ENCODE peak calls at places on chromosomes 4 and X, in four cellular contexts. H is effector memory CD4-positive, alpha-beta T cell; V is cardiac muscle cell; P is IMR-90. T is an unnamed sample. For H3K4me1, the result is how much of the 10 kb centered on the place peaks cover.

GRCh38 chrX:123340691-123341090 is 156.6 kb downstream of the GRIA3 start:
- DNase-seq in P (no peak), V (no peak), H (no peak), T (peak)

GRCh38 chr4:173537628-173538147 is 7.7 kb upstream of the HAND2 start:
- DNase-seq in V (no peak), P (no peak), H (no peak), T (no peak)

GRCh38 chrX:74545880-74546279 is 68.5 kb downstream of the RLIM start:
- DNase-seq in H (no peak), P (no peak), V (no peak), T (no peak)

GRCh38 chrX:72273718-72274117 is 3.3 kb downstream of the RPS4X start:
- DNase-seq in H (peak), V (no peak), P (no peak), T (no peak)

GRCh38 chr4:12881945-12882589 is 602.1 kb downstream of the RAB28 start:
- DNase-seq in P (no peak), H (no peak), V (no peak), T (no peak)

GRCh38 chr4:21476753-21477152 is 471.8 kb downstream of the KCNIP4 start:
- DNase-seq in P (no peak), V (peak), H (no peak), T (no peak)

GRCh38 chr4:74501579-74501978 is 56.6 kb downstream of the AREG start:
- DNase-seq in H (no peak), V (peak), P (peak), T (no peak)

GRCh38 chr4:109816082-109816442 is 500 bp downstream of the GAR1 start:
- DNase-seq in V (no peak), P (no peak), H (peak), T (peak)

GRCh38 chr4:89438102-89438831 is 130.7 kb upstream of the GPRIN3 start:
- DNase-seq in H (peak), V (peak), P (peak), T (no peak)

GRCh38 chr4:2792711-2793577 is at the start of gene SH3BP2:
- DNase-seq in V (peak), H (peak), P (peak), T (peak)

GRCh38 chrX:37787353-37787869 is 7.6 kb downstream of the CYBB start:
- DNase-seq in P (no peak), V (no peak), H (no peak), T (no peak)

GRCh38 chr4:55588160-55588559 is 3.9 kb downstream of the PDCL2 start:
- DNase-seq in V (no peak), H (no peak), P (no peak), T (no peak)

GRCh38 chr4:89496851-89497250 is 189.3 kb upstream of the GPRIN3 start:
- DNase-seq in V (peak), P (peak), H (no peak), T (no peak)

GRCh38 chr4:138915725-138916124 is 99.9 kb upstream of the NOCT start:
- DNase-seq in V (no peak), P (no peak), H (no peak), T (no peak)

GRCh38 chr4:81052119-81053068 is 21.9 kb downstream of the BMP3 start:
- DNase-seq in P (peak), V (peak), H (no peak), T (peak)

GRCh38 chr4:128384091-128384520 is 96.5 kb upstream of the PGRMC2 start:
- DNase-seq in H (no peak), V (peak), P (peak), T (no peak)

GRCh38 chr4:77022581-77023133 is 53.1 kb downstream of the CCNI start:
- DNase-seq in V (peak), H (no peak), P (peak), T (no peak)

GRCh38 chr4:46922205-46922604 is 13.2 kb upstream of the COX7B2 start:
- DNase-seq in V (no peak), P (peak), H (no peak), T (no peak)

GRCh38 chr4:124713213-124713592 is 671 bp upstream of the ANKRD50 start:
- DNase-seq in P (peak), V (peak), H (no peak), T (peak)

GRCh38 chrX:48957477-48957826 is at the start of gene OTUD5:
- DNase-seq in V (no peak), P (no peak), H (peak), T (no peak)

GRCh38 chr4:128155231-128155855 is 94.2 kb downstream of the LARP1B start:
- DNase-seq in P (no peak), H (no peak), V (no peak), T (peak)

GRCh38 chr4:43251760-43252317 is 359.3 kb downstream of the GRXCR1 start:
- DNase-seq in V (no peak), H (no peak), P (peak), T (no peak)

GRCh38 chrX:9668537-9668936 is 97.1 kb downstream of the GPR143 start:
- DNase-seq in P (peak), H (no peak), V (peak), T (no peak)

GRCh38 chr4:72604324-72604723 is 35.3 kb upstream of the ADAMTS3 start:
- DNase-seq in H (no peak), P (no peak), V (peak), T (peak)

GRCh38 chr4:13541720-13542576 is 2.4 kb downstream of the NKX3-2 start:
- DNase-seq in P (no peak), V (no peak), H (no peak), T (no peak)

GRCh38 chrX:75131973-75132627 is 24.0 kb downstream of the ABCB7 start:
- DNase-seq in H (no peak), P (no peak), V (no peak), T (no peak)

GRCh38 chr4:42568610-42569207 is 88.2 kb downstream of the ATP8A1 start:
- DNase-seq in P (peak), V (peak), H (peak), T (no peak)

GRCh38 chr4:151690164-151690856 is 70.5 kb downstream of the GATB start:
- DNase-seq in P (peak), V (peak), H (no peak), T (no peak)

GRCh38 chr4:110621328-110621812 is 1.5 kb downstream of the PITX2 start:
- DNase-seq in P (no peak), H (no peak), V (no peak), T (peak)

GRCh38 chrX:123138473-123138872 is 45.6 kb upstream of the GRIA3 start:
- DNase-seq in P (no peak), V (no peak), H (no peak), T (no peak)

GRCh38 chrX:100662791-100663190 is 18.8 kb downstream of the SRPX2 start:
- DNase-seq in H (no peak), V (peak), P (peak), T (no peak)

GRCh38 chr4:126583509-126583908 is 1049.2 kb upstream of the INTU start:
- DNase-seq in P (peak), V (peak), H (no peak), T (no peak)

GRCh38 chr4:93433840-93434239 is 394.7 kb upstream of the ATOH1 start:
- DNase-seq in V (no peak), H (no peak), P (no peak), T (no peak)

GRCh38 chrX:99242001-99242400 is 1168.1 kb downstream of the PCDH19 start:
- DNase-seq in P (no peak), V (no peak), H (no peak), T (no peak)

GRCh38 chrX:70169281-70169680 is 8.0 kb upstream of the DGAT2L6 start:
- DNase-seq in P (no peak), V (no peak), H (no peak), T (no peak)

GRCh38 chrX:37380920-37381319 is 31.8 kb downstream of the PRRG1 start:
- DNase-seq in V (peak), P (peak), H (no peak), T (no peak)

GRCh38 chr4:3174371-3175338 is 74.3 kb upstream of the MSANTD1 start:
- DNase-seq in V (no peak), H (no peak), P (no peak), T (no peak)

GRCh38 chr4:86247328-86247727 is 112.5 kb downstream of the MAPK10 start:
- DNase-seq in P (no peak), V (no peak), H (no peak), T (no peak)

GRCh38 chrX:30888526-30889146 is 418 bp downstream of the TAB3 start:
- DNase-seq in P (no peak), V (peak), H (no peak), T (no peak)

GRCh38 chr4:75698963-75699228 is 25.5 kb upstream of the USO1 start:
- DNase-seq in H (no peak), P (no peak), V (no peak), T (no peak)

GRCh38 chr4:53196195-53196641 is 169.6 kb downstream of the SCFD2 start:
- DNase-seq in H (no peak), V (peak), P (peak), T (no peak)
- H3K4me3 ChIP-seq in H (no peak), V (no peak), P (peak), T (no peak)

DNA sequence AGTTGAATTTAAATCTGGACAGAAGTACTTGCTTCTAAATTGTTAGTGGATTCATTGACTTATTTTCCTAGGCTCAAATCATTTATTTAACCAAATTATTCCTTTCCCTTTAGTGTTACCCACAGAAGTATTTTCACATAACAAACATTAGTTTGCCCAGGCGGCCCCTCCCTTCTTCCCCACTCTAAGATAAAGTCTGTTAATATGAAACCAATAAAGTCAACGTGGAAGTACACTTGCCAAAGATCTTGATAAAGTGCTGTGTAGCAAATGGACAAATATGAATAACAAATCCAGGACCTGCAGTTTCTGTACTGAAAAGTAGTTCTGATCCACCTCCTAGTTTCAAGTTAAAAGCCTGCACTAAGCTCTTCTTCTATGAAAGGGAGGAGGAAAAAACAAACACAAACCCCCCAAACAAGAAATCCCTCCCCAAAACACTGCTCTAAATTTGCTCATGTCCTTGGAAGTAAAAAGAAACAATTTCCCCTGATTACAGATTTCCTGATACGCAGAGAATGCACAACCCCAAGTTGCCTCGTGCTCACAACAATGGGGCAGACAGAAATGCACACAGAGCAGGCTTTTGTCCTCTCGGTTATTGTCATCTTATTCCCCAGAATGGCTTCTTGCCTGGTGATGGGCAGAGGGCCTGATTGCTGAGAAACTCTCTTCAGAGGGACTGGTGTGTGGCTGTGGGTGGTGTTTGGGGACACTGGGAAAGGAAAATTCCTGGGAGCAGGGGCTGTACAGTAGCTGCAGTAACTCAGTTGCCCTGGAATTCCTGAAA is 23.2 kb downstream of the TMSB4X start:
- DNase-seq in V (no peak), P (no peak), H (no peak), T (no peak)
- H3K4me1 ChIP-seq in V (under half), P (under half), H (under half), T (under half)

GRCh38 chrX:23392195-23392594 is 57.5 kb downstream of the PTCHD1 start:
- DNase-seq in H (no peak), P (no peak), V (no peak), T (no peak)
- H3K27ac ChIP-seq in H (no peak), P (no peak), V (no peak), T (no peak)

GRCh38 chrX:1464282-1465131 is 11.8 kb upstream of the ASMTL start:
- DNase-seq in P (no peak), V (no peak), H (no peak), T (no peak)

GRCh38 chrX:1465261-1466231 is 12.8 kb upstream of the ASMTL start:
- DNase-seq in V (no peak), P (no peak), H (no peak), T (no peak)

GRCh38 chrX:1468250-1468772 is 15.6 kb upstream of the ASMTL start:
- DNase-seq in P (no peak), H (peak), V (no peak), T (no peak)

GRCh38 chrX:1466232-1466661 is 13.5 kb upstream of the ASMTL start:
- DNase-seq in P (no peak), V (no peak), H (no peak), T (no peak)

DNA sequence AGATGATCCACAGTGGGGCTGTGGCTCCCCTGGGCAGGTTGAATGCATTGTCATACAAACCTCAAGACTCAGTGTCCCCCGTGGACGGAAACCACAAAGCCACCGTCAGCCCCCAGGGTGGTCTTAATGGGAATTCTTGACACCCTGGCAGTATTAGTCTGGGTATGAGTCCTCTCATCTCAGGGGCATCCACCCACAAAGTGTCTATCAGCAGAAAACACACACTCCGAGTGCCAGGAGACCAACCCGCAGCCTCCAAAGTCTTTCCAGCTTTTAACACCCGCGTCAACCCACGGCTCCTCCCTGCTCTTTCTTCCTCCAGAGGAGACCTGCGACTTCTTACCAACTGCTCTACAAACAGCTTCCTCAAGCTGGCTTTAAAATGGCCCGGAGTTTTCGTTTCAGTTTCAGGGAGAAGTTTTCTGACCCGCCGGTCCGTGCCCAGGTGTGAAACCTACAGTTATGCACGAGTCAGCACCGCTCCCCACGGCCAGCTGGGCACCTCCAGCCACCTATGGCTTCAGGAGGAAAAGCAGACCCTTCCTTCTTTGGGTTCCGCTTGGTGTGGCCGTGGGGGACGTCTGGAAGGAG is 14.4 kb upstream of the ASMTL start:
- DNase-seq in P (no peak), H (peak), V (no peak), T (no peak)
- H3K4me3 ChIP-seq in P (no peak), H (peak), V (no peak), T (no peak)

DNA sequence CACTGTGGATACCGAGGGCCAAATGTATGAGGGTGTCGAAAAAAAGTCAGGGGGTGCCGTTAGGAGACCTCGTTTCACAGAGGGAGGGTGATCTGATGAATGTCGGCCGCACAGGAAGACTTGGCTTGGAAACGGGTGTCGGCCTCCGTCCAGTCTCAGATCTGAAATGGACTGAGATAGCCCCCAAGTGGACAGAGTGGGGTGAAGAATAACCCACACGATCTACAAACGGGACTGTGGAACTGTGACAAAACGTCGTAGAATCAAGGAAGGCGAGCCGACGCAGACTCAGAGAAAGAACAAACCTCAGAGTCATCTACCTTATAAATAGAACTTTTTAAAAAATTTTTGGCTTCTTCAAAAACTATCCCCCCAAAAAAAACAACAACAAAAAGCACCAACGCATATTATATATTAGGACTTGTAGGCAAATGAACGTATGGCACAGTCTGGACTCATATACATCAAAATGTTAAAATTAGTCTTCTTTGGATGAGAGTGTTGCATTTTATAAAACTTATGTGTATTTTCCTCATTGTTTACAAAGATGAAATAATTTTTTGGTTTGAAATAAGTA is 63.8 kb upstream of the IRF2 start:
- DNase-seq in H (peak), P (peak), V (peak), T (peak)
- H3K4me1 ChIP-seq in H (under half), P (under half), V (under half), T (under half)

GRCh38 chrX:78456909-78457308 is 129.5 kb upstream of the CYSLTR1 start:
- DNase-seq in P (no peak), H (no peak), V (no peak), T (no peak)
- H3K27ac ChIP-seq in P (no peak), H (no peak), V (no peak), T (no peak)

GRCh38 chrX:150282953-150283352 is 80.2 kb upstream of the MAMLD1 start:
- DNase-seq in V (no peak), P (no peak), H (no peak), T (no peak)
- H3K4me3 ChIP-seq in V (no peak), P (no peak), H (no peak), T (no peak)

GRCh38 chr4:83558693-83559092 is 22.8 kb downstream of the GPAT3 start:
- DNase-seq in V (peak), P (peak), H (no peak), T (no peak)

GRCh38 chr4:83556836-83557235 is 20.9 kb downstream of the GPAT3 start:
- DNase-seq in V (no peak), H (no peak), P (no peak), T (no peak)

GRCh38 chr4:83560523-83560922 is 24.6 kb downstream of the GPAT3 start:
- DNase-seq in P (no peak), V (no peak), H (no peak), T (no peak)

GRCh38 chr4:83558059-83558648 is 22.2 kb downstream of the GPAT3 start:
- DNase-seq in P (no peak), H (no peak), V (no peak), T (no peak)

DNA sequence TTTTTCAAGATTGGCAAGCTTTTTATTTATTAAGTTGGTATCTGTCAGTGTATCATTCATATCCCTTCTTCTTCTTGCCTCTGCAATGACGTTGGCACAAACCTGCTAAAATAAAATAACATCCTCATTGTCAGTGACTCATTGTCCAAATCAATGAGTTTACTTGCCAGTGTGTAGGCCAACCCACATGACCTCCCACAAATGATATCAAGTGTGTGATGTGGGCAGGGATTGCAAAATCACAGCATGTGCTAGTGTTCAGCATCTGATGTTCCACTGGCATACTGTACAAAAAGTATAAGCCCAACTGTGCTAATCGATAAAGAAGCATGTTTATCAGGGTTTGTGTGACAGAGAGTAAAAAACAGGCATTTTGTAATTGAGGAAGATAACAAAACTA is 25.5 kb downstream of the GPAT3 start:
- DNase-seq in P (peak), H (no peak), V (peak), T (no peak)
- H3K4me1 ChIP-seq in P (under half), H (under half), V (under half), T (under half)